ENCODE peak calls at places on chromosomes 1 and 21, in seven cellular contexts. One of them, this sample, is unnamed.
A peak's percentile ranks its signal among the peaks of the same experiment; 100 is the strongest.

GRCh38 chr1:211553549-211553948 is 25.4 kb downstream of the SLC30A1 start:
- DNase-seq in body of pancreas: no peak
- DNase-seq in lower leg skin: peak; percentile 13
- DNase-seq in heart left ventricle: no peak
- DNase-seq in IMR-90: no peak
- DNase-seq in adrenal gland: no peak
- DNase-seq in testis: no peak
- DNase-seq in this sample: no peak

GRCh38 chr1:201095581-201096531 is 16.4 kb downstream of the CACNA1S start:
- DNase-seq in IMR-90: no peak
- DNase-seq in lower leg skin: no peak
- DNase-seq in testis: no peak
- DNase-seq in adrenal gland: no peak
- DNase-seq in body of pancreas: no peak
- DNase-seq in heart left ventricle: no peak
- DNase-seq in this sample: peak; percentile 19

GRCh38 chr1:55593299-55593698 is 378.1 kb upstream of the USP24 start:
- DNase-seq in adrenal gland: no peak
- DNase-seq in IMR-90: no peak
- DNase-seq in testis: no peak
- DNase-seq in lower leg skin: no peak
- DNase-seq in heart left ventricle: no peak
- DNase-seq in body of pancreas: no peak
- DNase-seq in this sample: no peak

GRCh38 chr1:167562697-167563096 is 9.1 kb upstream of the CREG1 start:
- DNase-seq in lower leg skin: no peak
- DNase-seq in body of pancreas: no peak
- DNase-seq in adrenal gland: no peak
- DNase-seq in testis: no peak
- DNase-seq in heart left ventricle: no peak
- DNase-seq in IMR-90: peak; percentile 23
- DNase-seq in this sample: no peak

GRCh38 chr1:48493031-48493430 is 21.0 kb upstream of the SPATA6 start:
- DNase-seq in lower leg skin: no peak
- DNase-seq in body of pancreas: no peak
- DNase-seq in testis: no peak
- DNase-seq in heart left ventricle: no peak
- DNase-seq in adrenal gland: no peak
- DNase-seq in IMR-90: peak; percentile 50
- DNase-seq in this sample: no peak

GRCh38 chr1:179144621-179145020 is 62.8 kb downstream of the TOR3A start:
- DNase-seq in adrenal gland: no peak
- DNase-seq in heart left ventricle: no peak
- DNase-seq in IMR-90: peak; percentile 45
- DNase-seq in lower leg skin: no peak
- DNase-seq in body of pancreas: no peak
- DNase-seq in testis: no peak
- DNase-seq in this sample: no peak

GRCh38 chr1:228417471-228418203 is 976 bp upstream of the TRIM17 start:
- DNase-seq in IMR-90: no peak
- DNase-seq in adrenal gland: no peak
- DNase-seq in heart left ventricle: no peak
- DNase-seq in body of pancreas: no peak
- DNase-seq in testis: no peak
- DNase-seq in lower leg skin: no peak
- DNase-seq in this sample: no peak

GRCh38 chr1:238027366-238027765 is 136.6 kb upstream of the ZP4 start:
- DNase-seq in body of pancreas: no peak
- DNase-seq in adrenal gland: no peak
- DNase-seq in IMR-90: no peak
- DNase-seq in heart left ventricle: no peak
- DNase-seq in testis: no peak
- DNase-seq in lower leg skin: no peak
- DNase-seq in this sample: no peak

GRCh38 chr1:115052454-115053083 is 22.9 kb downstream of the TSHB start:
- DNase-seq in adrenal gland: peak; percentile 86
- DNase-seq in IMR-90: peak; percentile 33
- DNase-seq in body of pancreas: peak; percentile 77
- DNase-seq in lower leg skin: no peak
- DNase-seq in testis: peak; percentile 85
- DNase-seq in heart left ventricle: no peak
- DNase-seq in this sample: peak; percentile 56

GRCh38 chr1:171852273-171852672 is 11.0 kb downstream of the DNM3 start:
- DNase-seq in heart left ventricle: no peak
- DNase-seq in IMR-90: peak; percentile 10
- DNase-seq in lower leg skin: no peak
- DNase-seq in adrenal gland: no peak
- DNase-seq in testis: no peak
- DNase-seq in body of pancreas: no peak
- DNase-seq in this sample: no peak

GRCh38 chr21:32881458-32881857 is 109.9 kb upstream of the PAXBP1 start:
- DNase-seq in lower leg skin: no peak
- DNase-seq in IMR-90: no peak
- DNase-seq in body of pancreas: no peak
- DNase-seq in adrenal gland: no peak
- DNase-seq in testis: no peak
- DNase-seq in heart left ventricle: no peak
- DNase-seq in this sample: no peak

GRCh38 chr1:153962088-153963029 is 978 bp downstream of the SLC39A1 start:
- DNase-seq in IMR-90: peak; percentile 60
- DNase-seq in body of pancreas: peak; percentile 68
- DNase-seq in testis: no peak
- DNase-seq in adrenal gland: peak; percentile 83
- DNase-seq in lower leg skin: no peak
- DNase-seq in heart left ventricle: no peak
- DNase-seq in this sample: peak; percentile 59

GRCh38 chr1:10900691-10901090 is 104.2 kb upstream of the CASZ1 start:
- DNase-seq in adrenal gland: no peak
- DNase-seq in heart left ventricle: peak; percentile 44
- DNase-seq in testis: no peak
- DNase-seq in body of pancreas: no peak
- DNase-seq in IMR-90: no peak
- DNase-seq in lower leg skin: no peak
- DNase-seq in this sample: no peak

GRCh38 chr21:33640697-33641338 is 723 bp downstream of the CRYZL1 start:
- DNase-seq in lower leg skin: no peak
- DNase-seq in adrenal gland: peak; percentile 68
- DNase-seq in IMR-90: peak; percentile 22
- DNase-seq in testis: peak; percentile 36
- DNase-seq in body of pancreas: peak; percentile 13
- DNase-seq in heart left ventricle: no peak
- DNase-seq in this sample: peak; percentile 13

GRCh38 chr1:223845810-223846667 is at the start of gene TP53BP2:
- DNase-seq in IMR-90: peak; percentile 87
- DNase-seq in adrenal gland: peak; percentile 92
- DNase-seq in body of pancreas: peak; percentile 92
- DNase-seq in testis: peak; percentile 90
- DNase-seq in lower leg skin: peak; percentile 97
- DNase-seq in heart left ventricle: peak; percentile 96
- DNase-seq in this sample: peak; percentile 88

GRCh38 chr1:53266038-53266437 is 27.7 kb upstream of the MAGOH start:
- DNase-seq in heart left ventricle: no peak
- DNase-seq in lower leg skin: no peak
- DNase-seq in IMR-90: no peak
- DNase-seq in body of pancreas: no peak
- DNase-seq in testis: no peak
- DNase-seq in adrenal gland: no peak
- DNase-seq in this sample: no peak

GRCh38 chr21:26105819-26106218 is 64.8 kb downstream of the APP start:
- DNase-seq in testis: no peak
- DNase-seq in adrenal gland: no peak
- DNase-seq in heart left ventricle: no peak
- DNase-seq in lower leg skin: no peak
- DNase-seq in IMR-90: no peak
- DNase-seq in body of pancreas: no peak
- DNase-seq in this sample: no peak

GRCh38 chr1:168394858-168395257 is 114.2 kb downstream of the TBX19 start:
- DNase-seq in heart left ventricle: no peak
- DNase-seq in testis: no peak
- DNase-seq in IMR-90: no peak
- DNase-seq in lower leg skin: no peak
- DNase-seq in body of pancreas: no peak
- DNase-seq in adrenal gland: no peak
- DNase-seq in this sample: no peak

DNA sequence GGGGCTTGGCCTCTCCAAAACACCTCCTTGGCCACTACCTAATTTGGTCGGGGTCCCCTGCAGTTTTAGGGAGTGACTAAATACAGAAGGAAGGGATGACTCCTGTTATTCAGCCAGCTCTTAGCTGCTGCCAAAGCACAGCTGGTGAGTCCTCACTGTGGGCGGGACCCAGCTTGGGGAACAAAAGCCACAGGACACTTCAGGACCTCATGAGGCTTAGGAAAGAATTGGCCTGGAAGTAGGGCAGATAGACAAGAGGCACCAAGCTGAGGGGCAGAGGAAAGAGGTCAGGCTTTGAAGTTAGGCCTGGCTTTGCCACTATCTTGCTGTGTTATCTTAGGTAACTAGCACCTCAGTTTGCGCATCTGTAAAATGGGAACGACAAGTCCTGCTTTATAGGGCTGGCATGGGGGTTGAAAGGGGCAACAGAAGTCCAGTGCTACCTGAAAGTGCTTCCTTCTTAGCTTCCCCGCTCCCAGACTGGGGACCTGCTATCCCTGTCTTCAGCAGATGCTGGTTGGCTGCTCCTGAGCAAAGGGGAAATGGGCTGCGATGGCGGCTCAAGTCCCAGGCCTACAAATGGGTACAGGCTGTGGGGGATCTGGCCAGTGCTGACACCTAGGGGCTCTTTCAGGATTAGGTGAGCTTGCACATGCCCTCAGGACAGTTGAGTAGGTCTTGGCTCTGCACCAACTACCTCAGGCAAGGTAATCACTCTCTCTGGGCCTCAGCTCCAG is 15.7 kb downstream of the IFI6 start:
- DNase-seq in testis: peak; percentile 57
- DNase-seq in body of pancreas: peak; percentile 64
- DNase-seq in IMR-90: peak; percentile 77
- DNase-seq in lower leg skin: peak; percentile 95
- DNase-seq in adrenal gland: peak; percentile 84
- DNase-seq in heart left ventricle: peak; percentile 80
- DNase-seq in this sample: no peak
- TF ChIP-seq POLR2A in testis: no peak
- TF ChIP-seq POLR2A in body of pancreas: no peak
- TF ChIP-seq POLR2A in IMR-90: no peak
- TF ChIP-seq POLR2A in lower leg skin: no peak
- TF ChIP-seq POLR2A in adrenal gland: no peak
- TF ChIP-seq POLR2A in heart left ventricle: no peak
- TF ChIP-seq POLR2A in this sample: no peak

GRCh38 chr21:39685991-39686390 is 59.0 kb upstream of the IGSF5 start:
- DNase-seq in lower leg skin: no peak
- DNase-seq in heart left ventricle: no peak
- DNase-seq in body of pancreas: no peak
- DNase-seq in adrenal gland: no peak
- DNase-seq in testis: peak; percentile 61
- DNase-seq in IMR-90: no peak
- DNase-seq in this sample: no peak
- TF ChIP-seq POLR2A in lower leg skin: no peak
- TF ChIP-seq POLR2A in heart left ventricle: no peak
- TF ChIP-seq POLR2A in body of pancreas: no peak
- TF ChIP-seq POLR2A in adrenal gland: no peak
- TF ChIP-seq POLR2A in testis: no peak
- TF ChIP-seq POLR2A in IMR-90: no peak
- TF ChIP-seq POLR2A in this sample: no peak

GRCh38 chr1:15796086-15796462 is 11.4 kb downstream of the UQCRHL start:
- DNase-seq in adrenal gland: no peak
- DNase-seq in heart left ventricle: no peak
- DNase-seq in testis: no peak
- DNase-seq in lower leg skin: no peak
- DNase-seq in IMR-90: no peak
- DNase-seq in body of pancreas: no peak
- DNase-seq in this sample: no peak
- TF ChIP-seq POLR2A in adrenal gland: no peak
- TF ChIP-seq POLR2A in heart left ventricle: no peak
- TF ChIP-seq POLR2A in testis: no peak
- TF ChIP-seq POLR2A in lower leg skin: no peak
- TF ChIP-seq POLR2A in IMR-90: no peak
- TF ChIP-seq POLR2A in body of pancreas: no peak
- TF ChIP-seq POLR2A in this sample: no peak

GRCh38 chr1:41497631-41498030 is 13.1 kb upstream of the EDN2 start:
- DNase-seq in body of pancreas: no peak
- DNase-seq in adrenal gland: no peak
- DNase-seq in lower leg skin: no peak
- DNase-seq in IMR-90: no peak
- DNase-seq in heart left ventricle: no peak
- DNase-seq in testis: no peak
- DNase-seq in this sample: no peak

GRCh38 chr1:41494351-41495170 is 10.1 kb upstream of the EDN2 start:
- DNase-seq in heart left ventricle: peak; percentile 51
- DNase-seq in IMR-90: no peak
- DNase-seq in body of pancreas: no peak
- DNase-seq in lower leg skin: no peak
- DNase-seq in adrenal gland: no peak
- DNase-seq in testis: no peak
- DNase-seq in this sample: no peak

GRCh38 chr1:41497056-41497440 is 12.6 kb upstream of the EDN2 start:
- DNase-seq in adrenal gland: no peak
- DNase-seq in testis: no peak
- DNase-seq in lower leg skin: no peak
- DNase-seq in body of pancreas: no peak
- DNase-seq in heart left ventricle: peak; percentile 60
- DNase-seq in IMR-90: no peak
- DNase-seq in this sample: no peak

GRCh38 chr1:41495171-41495948 is 10.9 kb upstream of the EDN2 start:
- DNase-seq in lower leg skin: no peak
- DNase-seq in testis: peak; percentile 67
- DNase-seq in adrenal gland: peak; percentile 74
- DNase-seq in IMR-90: peak; percentile 21
- DNase-seq in body of pancreas: no peak
- DNase-seq in heart left ventricle: peak; percentile 60
- DNase-seq in this sample: no peak

DNA sequence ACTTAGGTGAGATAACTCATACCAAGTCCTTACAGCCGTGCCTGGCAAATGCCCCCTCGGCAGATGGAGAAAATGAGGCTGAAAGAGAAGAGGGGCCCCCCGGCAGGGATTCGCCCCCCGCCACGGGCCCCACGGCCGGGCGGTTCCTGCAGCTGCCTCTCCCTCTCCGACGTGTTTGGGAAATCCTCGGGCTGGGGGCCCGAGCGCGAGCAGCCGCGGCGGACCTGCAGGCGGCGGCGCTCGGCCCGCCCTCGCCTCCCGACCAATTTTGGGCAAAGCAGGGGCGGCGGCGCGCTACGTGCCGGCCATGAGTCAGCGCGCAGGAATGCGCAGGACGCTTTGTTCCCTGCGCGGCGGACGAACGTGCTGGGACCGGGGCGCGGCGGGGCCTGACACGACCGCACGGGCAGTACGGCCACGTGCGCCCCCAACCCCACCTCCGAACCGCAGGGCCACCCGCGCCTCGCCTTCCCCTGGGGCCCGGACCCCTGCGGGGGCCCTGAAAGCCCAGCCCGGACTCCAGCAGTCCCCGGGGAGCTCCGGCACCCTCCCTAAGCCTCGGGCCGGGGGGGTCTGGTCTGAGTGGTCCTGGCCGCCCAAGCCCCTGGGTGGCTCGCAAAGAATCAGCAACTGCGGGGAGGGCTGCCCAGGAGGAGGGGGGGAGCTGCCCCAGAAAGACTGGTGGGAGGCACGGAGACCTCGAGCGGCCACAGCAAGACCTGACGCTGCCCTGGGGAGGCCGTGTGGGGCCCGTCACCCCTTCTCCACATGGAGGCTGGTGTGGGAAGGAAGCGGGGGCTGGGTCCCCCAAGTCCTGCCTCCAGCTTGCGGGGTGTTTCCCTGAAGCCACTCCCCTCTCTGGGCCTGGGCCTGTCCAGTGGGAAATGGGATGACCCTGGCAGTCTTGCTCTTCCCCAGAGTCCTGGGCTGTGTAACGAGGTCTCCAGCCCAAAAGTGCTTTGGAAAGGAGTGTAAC is 11.9 kb upstream of the EDN2 start:
- DNase-seq in lower leg skin: peak; percentile 97
- DNase-seq in heart left ventricle: peak; percentile 91
- DNase-seq in testis: peak; percentile 85
- DNase-seq in adrenal gland: peak; percentile 92
- DNase-seq in IMR-90: peak; percentile 83
- DNase-seq in body of pancreas: peak; percentile 86
- DNase-seq in this sample: peak; percentile 93
- TF ChIP-seq POLR2A in lower leg skin: no peak
- TF ChIP-seq POLR2A in heart left ventricle: no peak
- TF ChIP-seq POLR2A in testis: no peak
- TF ChIP-seq POLR2A in adrenal gland: no peak
- TF ChIP-seq POLR2A in IMR-90: no peak
- TF ChIP-seq POLR2A in body of pancreas: peak; percentile 72
- TF ChIP-seq POLR2A in this sample: peak; percentile 65

This sample was measured in prostate gland.